ENCODE peak calls at places on chromosomes 5 and 9, in four cellular contexts. G is PC-3, B is choroid plexus epithelial cell, F is fibroblast of pulmonary artery. A is an unnamed sample.

GRCh38 chr9:123338710-123339665 is 17.0 kb upstream of the CRB2 start:
- DNase-seq in G (no peak), B (peak), F (peak), A (peak)

GRCh38 chr5:170316933-170317332 is 19.4 kb upstream of the LCP2 start:
- DNase-seq in G (no peak), B (no peak), F (no peak), A (no peak)

GRCh38 chr9:79673614-79674013 is 101.8 kb downstream of the TLE4 start:
- DNase-seq in G (no peak), B (no peak), F (no peak), A (peak)

GRCh38 chr5:80809451-80809850 is 150.7 kb upstream of the RASGRF2 start:
- DNase-seq in G (no peak), B (peak), F (no peak), A (no peak)

GRCh38 chr9:127697575-127697974 is 9.2 kb upstream of the CFAP157 start:
- DNase-seq in G (no peak), B (no peak), F (no peak), A (no peak)

GRCh38 chr5:180799194-180799593 is 3.4 kb downstream of the MGAT1 start:
- DNase-seq in G (peak), B (no peak), F (no peak), A (no peak)

GRCh38 chr9:86977205-86977835 is 30.0 kb upstream of the GAS1 start:
- DNase-seq in G (no peak), B (peak), F (peak), A (no peak)

GRCh38 chr9:97388721-97389238 is 23.1 kb upstream of the TDRD7 start:
- DNase-seq in G (peak), B (no peak), F (no peak), A (peak)

GRCh38 chr5:11715797-11716196 is 188.4 kb downstream of the CTNND2 start:
- DNase-seq in G (no peak), B (no peak), F (no peak), A (no peak)

GRCh38 chr5:11724947-11725346 is 179.3 kb downstream of the CTNND2 start:
- DNase-seq in G (peak), B (no peak), F (no peak), A (no peak)

GRCh38 chr5:11719888-11720481 is 184.3 kb downstream of the CTNND2 start:
- DNase-seq in G (peak), B (peak), F (no peak), A (peak)
- TF ChIP-seq CTCF in G (peak), B (no peak), F (no peak), A (no peak)

GRCh38 chr5:27682600-27682999 is 644.2 kb upstream of the CDH9 start:
- DNase-seq in G (peak), B (peak), F (peak), A (no peak)
- TF ChIP-seq CTCF in G (peak), B (peak), F (peak), A (no peak)

GRCh38 chr5:121009058-121009457 is 545.0 kb downstream of the PRR16 start:
- DNase-seq in G (no peak), B (no peak), F (no peak), A (no peak)
- TF ChIP-seq CTCF in G (no peak), B (no peak), F (no peak), A (no peak)

DNA sequence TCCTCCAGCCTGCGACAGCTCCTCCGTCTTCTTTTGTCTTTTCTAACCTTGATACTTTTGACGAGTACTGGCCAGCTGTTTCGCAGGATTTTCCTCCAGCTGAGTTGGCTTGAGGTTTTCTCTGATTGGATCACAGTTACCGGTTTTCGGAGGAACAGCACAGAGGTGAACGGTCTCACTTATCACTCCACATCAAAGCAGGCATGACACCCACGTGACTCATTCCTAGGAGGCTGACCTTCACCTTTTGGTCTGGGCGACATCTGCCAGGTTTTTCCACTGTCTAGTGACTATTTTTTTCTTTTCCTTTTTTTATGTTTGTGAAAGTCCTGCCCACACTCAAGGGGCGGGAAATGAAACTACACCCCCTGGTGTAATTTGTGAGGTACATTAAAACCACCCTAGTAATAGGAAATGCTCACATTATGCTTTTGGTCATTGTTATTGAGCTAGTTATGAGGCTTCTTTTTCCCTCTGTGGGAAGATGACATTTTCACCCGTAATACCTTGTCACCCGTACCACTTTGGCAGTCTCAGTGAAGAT is 319.2 kb downstream of the GADD45G start:
- DNase-seq in G (peak), B (peak), F (no peak), A (no peak)
- TF ChIP-seq CTCF in G (no peak), B (peak), F (no peak), A (no peak)

GRCh38 chr5:102638316-102638715 is 116.8 kb upstream of the PAM start:
- DNase-seq in G (peak), B (no peak), F (no peak), A (no peak)

DNA sequence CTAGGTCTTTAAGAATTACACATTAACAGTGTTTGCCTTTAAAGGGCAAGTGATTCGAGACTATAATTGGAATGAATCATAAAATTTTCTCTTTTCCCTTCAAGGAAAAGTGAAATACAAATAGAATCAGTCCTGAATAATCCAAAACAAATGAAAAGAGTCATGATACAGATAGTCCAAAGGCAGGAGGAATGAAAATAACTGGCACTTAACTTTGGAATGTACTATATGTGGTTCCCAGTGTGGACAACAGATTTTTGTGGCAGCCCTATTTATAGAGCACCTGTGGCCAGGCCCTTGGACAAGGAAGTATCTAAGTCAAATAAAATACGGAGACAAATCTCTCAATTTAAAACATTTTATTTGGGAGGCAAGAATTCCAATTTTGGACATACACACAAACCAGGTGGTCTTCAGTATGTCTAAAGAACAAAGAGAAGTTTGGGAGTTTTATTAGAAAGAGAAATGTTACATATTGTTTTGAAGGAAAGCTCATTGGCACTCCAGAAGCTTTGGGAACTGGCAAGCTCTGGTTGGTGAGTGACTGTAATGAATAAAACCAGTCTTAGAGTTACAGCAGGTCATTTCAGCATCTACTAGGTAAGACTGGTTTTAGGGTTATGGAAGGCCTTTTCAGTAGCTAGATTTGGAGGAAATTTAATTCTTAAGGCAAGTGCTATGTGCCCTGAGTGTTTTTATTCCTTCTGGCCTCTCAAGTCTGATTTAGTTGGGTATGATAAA is 116.0 kb upstream of the PAM start:
- DNase-seq in G (peak), B (no peak), F (no peak), A (no peak)
- TF ChIP-seq CTCF in G (no peak), B (no peak), F (no peak), A (no peak)

DNA sequence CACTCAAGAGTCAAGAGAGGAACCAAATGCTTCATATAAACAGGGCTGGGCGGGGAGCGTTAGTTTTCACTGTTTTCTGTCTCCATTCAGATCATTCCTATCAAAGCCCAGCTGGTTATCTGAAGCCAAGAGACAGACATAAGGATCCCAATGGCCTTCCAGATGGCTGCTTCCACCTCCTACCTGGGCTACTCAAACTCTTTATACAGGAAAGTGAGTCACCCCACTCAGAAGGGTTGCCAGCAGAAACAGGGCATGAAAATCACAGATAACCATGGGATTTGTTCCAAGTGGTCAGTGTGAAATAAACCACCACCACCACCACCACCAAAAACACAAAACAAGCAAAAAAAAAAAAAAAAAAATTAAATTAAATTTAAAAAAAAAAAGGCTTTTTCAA is 5.5 kb downstream of the PRSS3 start:
- DNase-seq in G (peak), B (no peak), F (peak), A (no peak)
- TF ChIP-seq CTCF in G (no peak), B (no peak), F (no peak), A (no peak)

DNA sequence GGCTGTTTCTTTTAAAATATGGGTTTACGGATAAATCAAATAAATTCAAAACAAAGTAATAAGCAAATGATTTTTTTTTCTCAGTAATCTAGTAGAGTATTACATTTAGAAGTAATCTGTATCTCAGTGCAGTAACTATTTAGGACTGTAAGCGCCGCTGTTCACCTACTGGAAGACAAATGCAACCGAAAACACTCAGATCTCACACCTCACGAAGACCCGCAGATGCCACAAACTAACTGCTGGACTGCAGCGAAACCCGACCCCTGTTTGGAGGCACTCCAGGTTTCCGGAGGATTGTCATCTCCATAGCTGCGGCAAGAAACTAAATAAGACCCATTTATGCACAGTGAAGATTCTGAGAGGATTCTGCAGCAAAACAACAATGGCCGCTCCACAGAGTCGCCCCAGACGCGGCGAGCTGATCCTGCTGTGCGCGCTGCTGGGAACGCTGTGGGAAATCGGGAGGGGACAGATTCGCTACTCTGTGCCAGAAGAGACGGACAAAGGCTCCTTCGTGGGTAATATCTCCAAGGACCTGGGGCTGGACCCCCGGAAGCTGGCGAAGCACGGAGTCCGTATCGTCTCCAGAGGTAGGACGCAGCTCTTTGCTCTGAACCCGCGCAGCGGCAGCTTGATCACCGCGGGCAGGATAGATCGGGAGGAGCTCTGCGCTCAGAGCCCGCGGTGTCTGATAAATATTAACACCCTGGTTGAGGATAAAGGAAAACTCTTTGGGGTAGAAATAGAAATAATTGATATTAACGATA is at the start of gene PCDHGA8:
- DNase-seq in G (no peak), B (peak), F (peak), A (no peak)
- TF ChIP-seq CTCF in G (no peak), B (peak), F (peak), A (no peak)

A was measured in GM20000.